ENCODE peak calls at places on chromosomes 4 and X, in five cellular contexts. One of them, this sample, is unnamed.

GRCh38 chr4:54499308-54500074 is 158.3 kb upstream of the KIT start:
- DNase-seq in neuronal stem cell: no peak
- DNase-seq in H1: no peak
- DNase-seq in trophoblast cell: peak; percentile 46
- DNase-seq in mesenchymal stem cell: no peak
- DNase-seq in this sample: no peak

GRCh38 chr4:173410106-173410505 is 11.2 kb upstream of the SCRG1 start:
- DNase-seq in neuronal stem cell: no peak
- DNase-seq in H1: no peak
- DNase-seq in trophoblast cell: no peak
- DNase-seq in mesenchymal stem cell: no peak
- DNase-seq in this sample: no peak

GRCh38 chr4:3115637-3116300 is 41.3 kb downstream of the HTT start:
- DNase-seq in neuronal stem cell: no peak
- DNase-seq in H1: no peak
- DNase-seq in trophoblast cell: peak; percentile 64
- DNase-seq in mesenchymal stem cell: peak; percentile 78
- DNase-seq in this sample: no peak

GRCh38 chr4:99861120-99861905 is 32.9 kb downstream of the LAMTOR3 start:
- DNase-seq in neuronal stem cell: no peak
- DNase-seq in H1: no peak
- DNase-seq in trophoblast cell: no peak
- DNase-seq in mesenchymal stem cell: no peak
- DNase-seq in this sample: no peak

GRCh38 chrX:11193035-11193469 is 81.9 kb downstream of the HCCS start:
- DNase-seq in neuronal stem cell: no peak
- DNase-seq in H1: no peak
- DNase-seq in trophoblast cell: no peak
- DNase-seq in mesenchymal stem cell: peak; percentile 2
- DNase-seq in this sample: no peak

GRCh38 chr4:173522160-173522873 is 7.7 kb downstream of the HAND2 start:
- DNase-seq in neuronal stem cell: no peak
- DNase-seq in H1: no peak
- DNase-seq in trophoblast cell: peak; percentile 53
- DNase-seq in mesenchymal stem cell: peak; percentile 95
- DNase-seq in this sample: peak; percentile 67

GRCh38 chrX:110241816-110242215 is 76.1 kb downstream of the AMMECR1 start:
- DNase-seq in neuronal stem cell: no peak
- DNase-seq in H1: no peak
- DNase-seq in trophoblast cell: no peak
- DNase-seq in mesenchymal stem cell: no peak
- DNase-seq in this sample: no peak

GRCh38 chr4:7759221-7759620 is 180.4 kb downstream of the AFAP1 start:
- DNase-seq in neuronal stem cell: no peak
- DNase-seq in H1: no peak
- DNase-seq in trophoblast cell: no peak
- DNase-seq in mesenchymal stem cell: no peak
- DNase-seq in this sample: no peak

GRCh38 chr4:64146030-64146429 is 263.2 kb downstream of the TECRL start:
- DNase-seq in neuronal stem cell: no peak
- DNase-seq in H1: no peak
- DNase-seq in trophoblast cell: peak; percentile 71
- DNase-seq in mesenchymal stem cell: peak; percentile 10
- DNase-seq in this sample: no peak

GRCh38 chr4:70269674-70270073 is 27.3 kb downstream of the CSN3 start:
- DNase-seq in neuronal stem cell: no peak
- DNase-seq in H1: no peak
- DNase-seq in trophoblast cell: peak; percentile 13
- DNase-seq in mesenchymal stem cell: peak; percentile 9
- DNase-seq in this sample: no peak

GRCh38 chr4:126939401-126939800 is 693.4 kb upstream of the INTU start:
- DNase-seq in neuronal stem cell: no peak
- DNase-seq in H1: no peak
- DNase-seq in trophoblast cell: no peak
- DNase-seq in mesenchymal stem cell: peak; percentile 72
- DNase-seq in this sample: no peak

GRCh38 chr4:127622923-127623754 is 9.6 kb upstream of the INTU start:
- DNase-seq in neuronal stem cell: peak; percentile 65
- DNase-seq in H1: no peak
- DNase-seq in trophoblast cell: peak; percentile 41
- DNase-seq in mesenchymal stem cell: no peak
- DNase-seq in this sample: peak; percentile 86

GRCh38 chr4:77007358-77008230 is 58.0 kb downstream of the SEPTIN11 start:
- DNase-seq in neuronal stem cell: no peak
- DNase-seq in H1: no peak
- DNase-seq in trophoblast cell: peak; percentile 38
- DNase-seq in mesenchymal stem cell: peak; percentile 87
- DNase-seq in this sample: no peak

GRCh38 chr4:1347410-1347864 is 429 bp downstream of the UVSSA start:
- DNase-seq in neuronal stem cell: peak; percentile 56
- DNase-seq in H1: no peak
- DNase-seq in trophoblast cell: peak; percentile 83
- DNase-seq in mesenchymal stem cell: peak; percentile 89
- DNase-seq in this sample: peak; percentile 65

GRCh38 chr4:80138556-80139538 is 58.5 kb upstream of the PRDM8 start:
- DNase-seq in neuronal stem cell: no peak
- DNase-seq in H1: no peak
- DNase-seq in trophoblast cell: peak; percentile 33
- DNase-seq in mesenchymal stem cell: no peak
- DNase-seq in this sample: no peak

GRCh38 chrX:139738581-139738980 is 30.6 kb upstream of the MCF2 start:
- DNase-seq in neuronal stem cell: no peak
- DNase-seq in H1: no peak
- DNase-seq in trophoblast cell: no peak
- DNase-seq in mesenchymal stem cell: peak; percentile 24
- DNase-seq in this sample: no peak

GRCh38 chrX:119467842-119468185 is 430 bp upstream of the SLC25A5 start:
- DNase-seq in neuronal stem cell: no peak
- DNase-seq in H1: no peak
- DNase-seq in trophoblast cell: no peak
- DNase-seq in mesenchymal stem cell: no peak
- DNase-seq in this sample: no peak

GRCh38 chr4:37717575-37717974 is 31.4 kb upstream of the RELL1 start:
- DNase-seq in neuronal stem cell: no peak
- DNase-seq in H1: no peak
- DNase-seq in trophoblast cell: peak; percentile 62
- DNase-seq in mesenchymal stem cell: peak; percentile 71
- DNase-seq in this sample: no peak

GRCh38 chr4:1246111-1246881 is 2.6 kb downstream of the CTBP1 start:
- DNase-seq in neuronal stem cell: no peak
- DNase-seq in H1: no peak
- DNase-seq in trophoblast cell: peak; percentile 34
- DNase-seq in mesenchymal stem cell: peak; percentile 17
- DNase-seq in this sample: peak; percentile 28

GRCh38 chr4:173807347-173807746 is 277.3 kb upstream of the HAND2 start:
- DNase-seq in neuronal stem cell: no peak
- DNase-seq in H1: no peak
- DNase-seq in trophoblast cell: no peak
- DNase-seq in mesenchymal stem cell: no peak
- DNase-seq in this sample: no peak

GRCh38 chr4:13530823-13531608 is 13.3 kb downstream of the NKX3-2 start:
- DNase-seq in neuronal stem cell: no peak
- DNase-seq in H1: no peak
- DNase-seq in trophoblast cell: no peak
- DNase-seq in mesenchymal stem cell: no peak
- DNase-seq in this sample: peak; percentile 94

GRCh38 chrX:54810532-54810931 is 3.0 kb downstream of the MAGED2 start:
- DNase-seq in neuronal stem cell: no peak
- DNase-seq in H1: no peak
- DNase-seq in trophoblast cell: no peak
- DNase-seq in mesenchymal stem cell: no peak
- DNase-seq in this sample: no peak

GRCh38 chr4:1010522-1011021 is 854 bp upstream of the FGFRL1 start:
- DNase-seq in neuronal stem cell: no peak
- DNase-seq in H1: no peak
- DNase-seq in trophoblast cell: peak; percentile 92
- DNase-seq in mesenchymal stem cell: peak; percentile 93
- DNase-seq in this sample: peak; percentile 62

GRCh38 chr4:11634283-11634682 is 205.6 kb upstream of the HS3ST1 start:
- DNase-seq in neuronal stem cell: no peak
- DNase-seq in H1: no peak
- DNase-seq in trophoblast cell: no peak
- DNase-seq in mesenchymal stem cell: no peak
- DNase-seq in this sample: no peak

GRCh38 chr4:76532810-76533209 is 97.8 kb downstream of the SHROOM3 start:
- DNase-seq in neuronal stem cell: no peak
- DNase-seq in H1: no peak
- DNase-seq in trophoblast cell: no peak
- DNase-seq in mesenchymal stem cell: no peak
- DNase-seq in this sample: no peak

GRCh38 chr4:105828074-105828473 is 67.2 kb upstream of the NPNT start:
- DNase-seq in neuronal stem cell: no peak
- DNase-seq in H1: no peak
- DNase-seq in trophoblast cell: no peak
- DNase-seq in mesenchymal stem cell: no peak
- DNase-seq in this sample: no peak

GRCh38 chr4:37762294-37763163 is 64.0 kb upstream of the PGM2 start:
- DNase-seq in neuronal stem cell: no peak
- DNase-seq in H1: no peak
- DNase-seq in trophoblast cell: peak; percentile 10
- DNase-seq in mesenchymal stem cell: peak; percentile 57
- DNase-seq in this sample: peak; percentile 36

GRCh38 chrX:123173833-123174232 is 10.2 kb upstream of the GRIA3 start:
- DNase-seq in neuronal stem cell: no peak
- DNase-seq in H1: no peak
- DNase-seq in trophoblast cell: peak; percentile 27
- DNase-seq in mesenchymal stem cell: no peak
- DNase-seq in this sample: no peak

GRCh38 chr4:20393486-20394100 is 141.9 kb downstream of the SLIT2 start:
- DNase-seq in neuronal stem cell: no peak
- DNase-seq in H1: no peak
- DNase-seq in trophoblast cell: no peak
- DNase-seq in mesenchymal stem cell: no peak
- DNase-seq in this sample: no peak

DNA sequence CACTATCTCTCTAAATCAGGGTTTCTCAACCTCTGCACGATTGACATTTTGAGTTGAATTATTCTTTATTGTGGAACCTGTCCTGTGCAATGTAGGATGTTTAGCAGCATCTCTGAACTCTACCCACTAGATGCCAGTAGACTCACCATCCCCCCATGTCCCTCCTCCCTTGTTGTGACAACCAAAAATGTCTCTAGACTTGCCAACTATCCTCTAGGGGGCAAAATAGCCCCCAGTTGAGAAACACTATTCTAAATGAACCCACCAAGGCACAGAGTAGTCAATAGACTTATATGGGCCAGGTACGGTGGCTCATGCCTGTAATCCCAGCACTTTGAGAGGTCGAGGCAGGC is 49.1 kb upstream of the GAB1 start:
- DNase-seq in neuronal stem cell: no peak
- DNase-seq in H1: no peak
- DNase-seq in trophoblast cell: no peak
- DNase-seq in mesenchymal stem cell: no peak
- DNase-seq in this sample: no peak
- H2BK12ac ChIP-seq in neuronal stem cell: no peak overlapping the region
- H2BK12ac ChIP-seq in H1: no peak overlapping the region
- H2BK12ac ChIP-seq in trophoblast cell: no peak overlapping the region
- H2BK12ac ChIP-seq in mesenchymal stem cell: no peak overlapping the region
- H2BK12ac ChIP-seq in this sample: no peak overlapping the region

GRCh38 chr4:140222175-140222574 is 68.2 kb upstream of the MAML3 start:
- DNase-seq in neuronal stem cell: no peak
- DNase-seq in H1: no peak
- DNase-seq in trophoblast cell: no peak
- DNase-seq in mesenchymal stem cell: peak; percentile 20
- DNase-seq in this sample: no peak
- H2BK5ac ChIP-seq in neuronal stem cell: no peak overlapping the region
- H2BK5ac ChIP-seq in H1: no peak overlapping the region
- H2BK5ac ChIP-seq in trophoblast cell: no peak overlapping the region
- H2BK5ac ChIP-seq in mesenchymal stem cell: no peak overlapping the region
- H2BK5ac ChIP-seq in this sample: no peak overlapping the region

GRCh38 chrX:48786341-48786800 is at the start of gene GATA1:
- DNase-seq in neuronal stem cell: no peak
- DNase-seq in H1: no peak
- DNase-seq in trophoblast cell: no peak
- DNase-seq in mesenchymal stem cell: no peak
- DNase-seq in this sample: no peak

GRCh38 chrX:48785156-48785524 is 1.2 kb upstream of the GATA1 start:
- DNase-seq in neuronal stem cell: no peak
- DNase-seq in H1: no peak
- DNase-seq in trophoblast cell: no peak
- DNase-seq in mesenchymal stem cell: no peak
- DNase-seq in this sample: no peak

GRCh38 chrX:48786825-48787538 is 592 bp downstream of the GATA1 start:
- DNase-seq in neuronal stem cell: no peak
- DNase-seq in H1: no peak
- DNase-seq in trophoblast cell: no peak
- DNase-seq in mesenchymal stem cell: no peak
- DNase-seq in this sample: no peak

GRCh38 chrX:48787809-48788471 is 1.6 kb downstream of the GATA1 start:
- DNase-seq in neuronal stem cell: no peak
- DNase-seq in H1: no peak
- DNase-seq in trophoblast cell: no peak
- DNase-seq in mesenchymal stem cell: no peak
- DNase-seq in this sample: no peak

DNA sequence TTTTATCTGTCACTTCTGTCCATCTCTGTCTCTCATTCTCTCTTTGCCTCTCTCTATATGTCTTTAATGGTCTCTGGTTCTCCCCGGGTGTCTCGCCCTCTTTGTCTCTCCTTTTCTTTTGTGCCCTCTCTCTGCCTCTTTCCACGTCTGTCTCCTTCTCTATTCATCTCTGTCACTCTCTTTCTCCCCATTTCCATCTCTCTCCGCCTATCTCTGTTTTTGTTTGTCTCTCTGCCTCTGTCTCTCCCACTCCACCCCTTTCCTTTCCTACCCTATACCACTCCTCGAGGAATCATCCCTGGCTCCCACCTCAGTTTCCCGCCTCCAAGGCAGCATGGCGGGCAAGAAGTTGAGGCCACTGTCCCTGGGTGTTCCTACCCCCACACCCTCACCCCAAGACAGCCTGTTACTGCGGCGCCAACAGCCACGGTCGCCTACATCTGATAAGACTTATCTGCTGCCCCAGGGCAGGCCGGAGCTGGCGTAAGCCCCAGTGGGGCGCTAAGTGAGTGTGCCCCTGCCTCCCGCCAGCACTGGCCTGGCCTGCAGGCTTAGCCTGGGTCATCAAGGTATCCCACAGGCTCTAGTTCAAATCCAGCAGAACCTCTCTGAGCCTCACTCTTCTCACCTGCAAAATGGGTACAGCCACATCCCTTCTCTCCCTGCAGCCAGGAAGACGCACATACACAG is 720 bp upstream of the GATA1 start:
- DNase-seq in neuronal stem cell: no peak
- DNase-seq in H1: no peak
- DNase-seq in trophoblast cell: no peak
- DNase-seq in mesenchymal stem cell: no peak
- DNase-seq in this sample: no peak
- H2BK12ac ChIP-seq in neuronal stem cell: no peak overlapping the region
- H2BK12ac ChIP-seq in H1: no peak overlapping the region
- H2BK12ac ChIP-seq in trophoblast cell: no peak overlapping the region
- H2BK12ac ChIP-seq in mesenchymal stem cell: no peak overlapping the region
- H2BK12ac ChIP-seq in this sample: no peak overlapping the region

DNA sequence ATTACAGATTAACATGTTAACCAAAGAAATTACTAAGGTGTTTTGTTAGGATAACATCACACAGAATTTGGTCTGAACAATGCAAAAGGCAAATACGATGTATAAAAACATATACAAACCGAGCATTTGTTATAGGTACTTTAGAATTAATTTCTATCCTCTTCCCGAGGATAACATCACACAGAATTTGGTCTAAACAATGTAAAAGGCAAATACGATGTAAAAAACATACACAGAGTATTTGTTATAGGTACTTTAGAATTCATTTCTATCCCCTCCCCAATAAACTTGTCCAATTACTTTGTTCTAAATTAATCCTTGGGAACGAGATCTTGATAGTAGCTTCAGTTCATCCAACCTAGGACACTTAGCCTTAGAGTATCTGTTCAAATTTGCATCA is 7.6 kb downstream of the HNRNPDL start:
- DNase-seq in neuronal stem cell: no peak
- DNase-seq in H1: no peak
- DNase-seq in trophoblast cell: peak; percentile 29
- DNase-seq in mesenchymal stem cell: no peak
- DNase-seq in this sample: no peak
- H2BK5ac ChIP-seq in neuronal stem cell: no peak overlapping the region
- H2BK5ac ChIP-seq in H1: no peak overlapping the region
- H2BK5ac ChIP-seq in trophoblast cell: no peak overlapping the region
- H2BK5ac ChIP-seq in mesenchymal stem cell: no peak overlapping the region
- H2BK5ac ChIP-seq in this sample: no peak overlapping the region